ENCODE peak calls at places on chromosomes 12 and 14, in seven cellular contexts. One of them, this sample, is unnamed.

GRCh38 chr12:52455818-52456217 is 3.9 kb upstream of the KRT6B start:
- DNase-seq in Right ventricle myocardium superior: no peak
- DNase-seq in HS-5: no peak
- DNase-seq in GM03348: no peak
- DNase-seq in hippocampal formation: no peak
- DNase-seq in tibial artery: no peak
- DNase-seq in stimulated activated CD4-positive, alpha-beta T cell treated with anti-CD3 and anti-CD28 coated beads, Interleukin-4, amount 100 ng/mL, for 48 hours: no peak
- DNase-seq in this sample: no peak

GRCh38 chr12:6084261-6084968 is 40.1 kb downstream of the VWF start:
- DNase-seq in HS-5: no peak
- DNase-seq in hippocampal formation: peak
- DNase-seq in GM03348: peak
- DNase-seq in Right ventricle myocardium superior: no peak
- DNase-seq in stimulated activated CD4-positive, alpha-beta T cell treated with anti-CD3 and anti-CD28 coated beads, Interleukin-4, amount 100 ng/mL, for 48 hours: no peak
- DNase-seq in tibial artery: peak
- DNase-seq in this sample: no peak

GRCh38 chr14:100857923-100858837 is 32.3 kb downstream of the MEG3 start:
- DNase-seq in hippocampal formation: no peak
- DNase-seq in stimulated activated CD4-positive, alpha-beta T cell treated with anti-CD3 and anti-CD28 coated beads, Interleukin-4, amount 100 ng/mL, for 48 hours: no peak
- DNase-seq in Right ventricle myocardium superior: peak
- DNase-seq in GM03348: no peak
- DNase-seq in tibial artery: no peak
- DNase-seq in HS-5: no peak
- DNase-seq in this sample: peak

GRCh38 chr12:6272300-6273208 is 37.9 kb upstream of the PLEKHG6 start:
- DNase-seq in stimulated activated CD4-positive, alpha-beta T cell treated with anti-CD3 and anti-CD28 coated beads, Interleukin-4, amount 100 ng/mL, for 48 hours: no peak
- DNase-seq in HS-5: no peak
- DNase-seq in hippocampal formation: no peak
- DNase-seq in tibial artery: no peak
- DNase-seq in Right ventricle myocardium superior: no peak
- DNase-seq in GM03348: no peak
- DNase-seq in this sample: peak

GRCh38 chr12:121812320-121812871 is 8.6 kb downstream of the SETD1B start:
- DNase-seq in GM03348: peak
- DNase-seq in stimulated activated CD4-positive, alpha-beta T cell treated with anti-CD3 and anti-CD28 coated beads, Interleukin-4, amount 100 ng/mL, for 48 hours: no peak
- DNase-seq in Right ventricle myocardium superior: peak
- DNase-seq in tibial artery: peak
- DNase-seq in hippocampal formation: no peak
- DNase-seq in HS-5: no peak
- DNase-seq in this sample: peak

GRCh38 chr12:40646456-40646855 is 45.8 kb upstream of the CNTN1 start:
- DNase-seq in GM03348: no peak
- DNase-seq in stimulated activated CD4-positive, alpha-beta T cell treated with anti-CD3 and anti-CD28 coated beads, Interleukin-4, amount 100 ng/mL, for 48 hours: no peak
- DNase-seq in hippocampal formation: no peak
- DNase-seq in Right ventricle myocardium superior: no peak
- DNase-seq in tibial artery: no peak
- DNase-seq in HS-5: no peak
- DNase-seq in this sample: no peak

GRCh38 chr14:29896354-29896768 is 31.3 kb downstream of the PRKD1 start:
- DNase-seq in Right ventricle myocardium superior: no peak
- DNase-seq in tibial artery: no peak
- DNase-seq in GM03348: no peak
- DNase-seq in stimulated activated CD4-positive, alpha-beta T cell treated with anti-CD3 and anti-CD28 coated beads, Interleukin-4, amount 100 ng/mL, for 48 hours: no peak
- DNase-seq in hippocampal formation: no peak
- DNase-seq in HS-5: no peak
- DNase-seq in this sample: no peak

GRCh38 chr12:124605150-124605549 is 37.7 kb upstream of the NCOR2 start:
- DNase-seq in hippocampal formation: no peak
- DNase-seq in Right ventricle myocardium superior: no peak
- DNase-seq in stimulated activated CD4-positive, alpha-beta T cell treated with anti-CD3 and anti-CD28 coated beads, Interleukin-4, amount 100 ng/mL, for 48 hours: no peak
- DNase-seq in GM03348: no peak
- DNase-seq in HS-5: no peak
- DNase-seq in tibial artery: no peak
- DNase-seq in this sample: no peak

GRCh38 chr14:35669782-35670181 is 135.8 kb downstream of the INSM2 start:
- DNase-seq in tibial artery: no peak
- DNase-seq in GM03348: no peak
- DNase-seq in HS-5: no peak
- DNase-seq in hippocampal formation: no peak
- DNase-seq in Right ventricle myocardium superior: no peak
- DNase-seq in stimulated activated CD4-positive, alpha-beta T cell treated with anti-CD3 and anti-CD28 coated beads, Interleukin-4, amount 100 ng/mL, for 48 hours: no peak
- DNase-seq in this sample: no peak

GRCh38 chr12:84542289-84542688 is 370.3 kb downstream of the SLC6A15 start:
- DNase-seq in Right ventricle myocardium superior: no peak
- DNase-seq in hippocampal formation: no peak
- DNase-seq in HS-5: no peak
- DNase-seq in tibial artery: no peak
- DNase-seq in stimulated activated CD4-positive, alpha-beta T cell treated with anti-CD3 and anti-CD28 coated beads, Interleukin-4, amount 100 ng/mL, for 48 hours: no peak
- DNase-seq in GM03348: peak
- DNase-seq in this sample: no peak

This sample was measured in aorta.